ENCODE peak calls at places on chromosomes 11 and 22, in four cellular contexts. One of them, this sample, is unnamed. For H3K4me1 and H3K36me3, the result is how much of the 10 kb centered on the place peaks cover.

GRCh38 chr11:1861435-1862411 is 8.8 kb downstream of the LSP1 start:
- DNase-seq in psoas muscle: no peak
- DNase-seq in upper lobe of right lung: no peak
- DNase-seq in mucosa of descending colon: no peak
- DNase-seq in this sample: no peak

GRCh38 chr11:11178671-11179070 is 174.4 kb downstream of the CSNK2A3 start:
- DNase-seq in psoas muscle: no peak
- DNase-seq in upper lobe of right lung: no peak
- DNase-seq in mucosa of descending colon: no peak
- DNase-seq in this sample: no peak

GRCh38 chr11:56543157-56543556 is at the start of gene OR5M11:
- DNase-seq in psoas muscle: no peak
- DNase-seq in upper lobe of right lung: no peak
- DNase-seq in mucosa of descending colon: no peak
- DNase-seq in this sample: no peak

GRCh38 chr11:44229664-44230063 is 80.3 kb downstream of the ALX4 start:
- DNase-seq in psoas muscle: no peak
- DNase-seq in upper lobe of right lung: no peak
- DNase-seq in mucosa of descending colon: no peak
- DNase-seq in this sample: no peak

GRCh38 chr11:132620423-132620822 is 911.9 kb downstream of the OPCML start:
- DNase-seq in psoas muscle: no peak
- DNase-seq in upper lobe of right lung: no peak
- DNase-seq in mucosa of descending colon: no peak
- DNase-seq in this sample: no peak

GRCh38 chr11:74680703-74681531 is 50.3 kb downstream of the CHRDL2 start:
- DNase-seq in psoas muscle: no peak
- DNase-seq in upper lobe of right lung: peak
- DNase-seq in mucosa of descending colon: no peak
- DNase-seq in this sample: no peak

GRCh38 chr11:57001674-57002401 is 13.1 kb downstream of the OR5AK2 start:
- DNase-seq in psoas muscle: no peak
- DNase-seq in upper lobe of right lung: no peak
- DNase-seq in mucosa of descending colon: no peak
- DNase-seq in this sample: no peak

GRCh38 chr11:72641900-72642814 is 32.1 kb downstream of the PDE2A start:
- DNase-seq in psoas muscle: peak
- DNase-seq in upper lobe of right lung: peak
- DNase-seq in mucosa of descending colon: no peak
- DNase-seq in this sample: peak

GRCh38 chr11:79042824-79043223 is 398.0 kb downstream of the TENM4 start:
- DNase-seq in psoas muscle: no peak
- DNase-seq in upper lobe of right lung: no peak
- DNase-seq in mucosa of descending colon: no peak
- DNase-seq in this sample: no peak

GRCh38 chr11:100889758-100890157 is 202.7 kb downstream of the ARHGAP42 start:
- DNase-seq in psoas muscle: no peak
- DNase-seq in upper lobe of right lung: no peak
- DNase-seq in mucosa of descending colon: no peak
- DNase-seq in this sample: no peak

GRCh38 chr22:48692734-48693376 is 1134.8 kb downstream of the BRD1 start:
- DNase-seq in psoas muscle: no peak
- DNase-seq in upper lobe of right lung: no peak
- DNase-seq in mucosa of descending colon: peak
- DNase-seq in this sample: peak

GRCh38 chr11:116686891-116687290 is 85.9 kb downstream of the BUD13 start:
- DNase-seq in psoas muscle: no peak
- DNase-seq in upper lobe of right lung: no peak
- DNase-seq in mucosa of descending colon: no peak
- DNase-seq in this sample: no peak

GRCh38 chr22:28939394-28939793 is 56.0 kb downstream of the ZNRF3 start:
- DNase-seq in psoas muscle: no peak
- DNase-seq in upper lobe of right lung: no peak
- DNase-seq in mucosa of descending colon: no peak
- DNase-seq in this sample: no peak

GRCh38 chr11:26573896-26574295 is 1.8 kb upstream of the MUC15 start:
- DNase-seq in psoas muscle: no peak
- DNase-seq in upper lobe of right lung: no peak
- DNase-seq in mucosa of descending colon: no peak
- DNase-seq in this sample: no peak

DNA sequence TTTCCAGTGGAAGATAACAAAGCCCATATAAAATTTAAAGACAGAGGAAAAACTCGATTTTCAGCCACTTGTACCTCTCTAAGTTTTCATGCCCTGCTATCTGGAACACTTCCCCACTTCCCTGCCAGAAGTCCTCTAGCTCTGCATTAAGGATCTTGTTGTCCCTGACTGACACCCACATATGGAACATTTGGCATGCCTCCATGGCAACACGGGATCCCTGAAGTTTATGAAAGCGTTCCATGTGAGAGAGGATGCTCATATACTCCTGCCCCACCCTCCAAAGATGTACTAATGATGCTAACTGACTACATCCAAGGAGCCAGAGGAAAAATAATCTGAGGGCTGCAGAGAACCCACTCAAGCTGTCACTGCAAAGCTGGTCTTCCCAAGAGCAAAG is 8.8 kb upstream of the C11orf91 start:
- DNase-seq in psoas muscle: no peak
- DNase-seq in upper lobe of right lung: no peak
- DNase-seq in mucosa of descending colon: no peak
- DNase-seq in this sample: no peak
- H3K4me1 ChIP-seq in psoas muscle: half or more
- H3K4me1 ChIP-seq in upper lobe of right lung: under half
- H3K4me1 ChIP-seq in mucosa of descending colon: under half
- H3K4me1 ChIP-seq in this sample: half or more

DNA sequence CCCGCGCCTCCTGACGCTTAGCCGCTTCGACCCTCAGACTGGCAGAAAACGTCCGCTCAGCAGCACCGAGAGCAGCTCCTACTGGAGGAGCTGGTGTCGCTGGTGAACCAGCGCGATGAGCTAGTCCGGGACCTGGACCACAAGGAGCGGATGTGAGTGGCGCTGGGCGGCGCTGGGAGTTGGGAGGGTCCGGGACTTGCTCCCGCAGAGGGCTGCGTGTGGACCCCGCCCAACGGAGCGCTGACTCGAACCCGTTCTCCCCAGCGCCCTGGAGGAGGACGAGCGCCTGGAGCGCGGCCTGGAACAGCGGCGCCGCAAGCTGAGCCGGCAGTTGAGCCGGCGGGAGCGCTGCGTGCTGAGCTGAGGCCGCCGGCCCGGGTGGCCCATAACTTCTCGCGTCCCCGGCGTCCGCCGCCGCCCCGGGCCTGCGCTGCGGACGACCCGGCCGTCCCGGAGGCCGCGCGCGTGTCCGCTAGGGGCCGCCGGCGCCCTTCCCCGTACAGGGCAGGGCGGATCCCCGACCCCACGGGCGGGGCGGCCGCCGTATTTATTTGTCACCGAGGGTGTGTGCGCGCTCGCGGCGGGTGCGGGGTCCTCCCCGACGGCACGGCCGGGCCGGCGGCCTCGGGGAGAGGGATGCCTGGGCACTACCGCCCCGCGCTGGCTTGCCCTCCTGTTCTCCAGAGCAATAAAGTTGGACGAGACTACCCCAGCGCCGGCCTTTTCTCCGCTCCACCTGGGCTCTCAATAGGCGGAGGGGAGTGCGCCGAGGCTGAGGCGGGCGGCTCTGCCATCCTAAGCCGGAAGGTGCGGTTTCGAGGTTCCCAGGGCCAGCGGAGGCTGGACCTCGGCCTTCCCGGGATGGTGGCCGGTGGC is 3.4 kb downstream of the KCNK7 start:
- DNase-seq in psoas muscle: no peak
- DNase-seq in upper lobe of right lung: peak
- DNase-seq in mucosa of descending colon: peak
- DNase-seq in this sample: no peak
- TF ChIP-seq CTCF in psoas muscle: no peak
- TF ChIP-seq CTCF in upper lobe of right lung: no peak
- TF ChIP-seq CTCF in mucosa of descending colon: peak
- TF ChIP-seq CTCF in this sample: peak

GRCh38 chr11:118524356-118524755 is 2.9 kb upstream of the TTC36 start:
- DNase-seq in psoas muscle: no peak
- DNase-seq in upper lobe of right lung: no peak
- DNase-seq in mucosa of descending colon: no peak
- DNase-seq in this sample: no peak

GRCh38 chr11:118519549-118519948 is 7.7 kb upstream of the TTC36 start:
- DNase-seq in psoas muscle: no peak
- DNase-seq in upper lobe of right lung: no peak
- DNase-seq in mucosa of descending colon: no peak
- DNase-seq in this sample: no peak

GRCh38 chr11:118524757-118525465 is 2.4 kb upstream of the TTC36 start:
- DNase-seq in psoas muscle: no peak
- DNase-seq in upper lobe of right lung: no peak
- DNase-seq in mucosa of descending colon: no peak
- DNase-seq in this sample: no peak

GRCh38 chr11:118522571-118523072 is 4.7 kb upstream of the TTC36 start:
- DNase-seq in psoas muscle: no peak
- DNase-seq in upper lobe of right lung: no peak
- DNase-seq in mucosa of descending colon: no peak
- DNase-seq in this sample: no peak

GRCh38 chr11:118521892-118522311 is 5.4 kb upstream of the TTC36 start:
- DNase-seq in psoas muscle: no peak
- DNase-seq in upper lobe of right lung: no peak
- DNase-seq in mucosa of descending colon: no peak
- DNase-seq in this sample: no peak
- H3K36me3 ChIP-seq in psoas muscle: half or more
- H3K36me3 ChIP-seq in upper lobe of right lung: half or more
- H3K36me3 ChIP-seq in mucosa of descending colon: under half
- H3K36me3 ChIP-seq in this sample: half or more

DNA sequence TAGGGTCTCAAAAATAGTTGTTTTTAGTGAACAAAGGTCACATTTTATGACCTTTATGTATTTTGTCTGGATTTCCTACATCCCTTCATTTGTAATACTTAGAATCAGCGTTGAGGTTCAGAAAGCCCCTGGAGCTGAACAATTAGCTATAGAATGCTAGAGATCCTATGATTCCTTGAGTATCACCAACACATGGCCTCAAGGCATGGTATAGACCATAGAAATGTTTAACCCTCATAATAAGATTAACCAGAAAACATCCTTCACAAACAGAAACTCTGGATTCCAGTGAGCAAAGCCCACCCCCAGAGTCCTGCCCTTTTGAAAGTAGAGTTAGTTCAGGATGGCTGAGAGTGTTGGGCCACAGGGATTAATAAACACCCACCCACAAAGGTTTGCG is 77.3 kb downstream of the CYB5R2 start:
- DNase-seq in psoas muscle: no peak
- DNase-seq in upper lobe of right lung: no peak
- DNase-seq in mucosa of descending colon: no peak
- DNase-seq in this sample: no peak
- H3K4me1 ChIP-seq in psoas muscle: under half
- H3K4me1 ChIP-seq in upper lobe of right lung: half or more
- H3K4me1 ChIP-seq in mucosa of descending colon: under half
- H3K4me1 ChIP-seq in this sample: under half